ENCODE peak calls at places on chromosome 18, in eight cellular contexts. M, X, T, B, V, N, J and Z are unnamed samples.

GRCh38 chr18:74945774-74946545 is 263.0 kb downstream of the PTGR3 start:
- DNase-seq in N (no peak), M (no peak), B (no peak), T (peak), X (no peak), J (no peak), V (no peak), Z (no peak)

GRCh38 chr18:44792456-44793080 is 111.9 kb downstream of the SETBP1 start:
- DNase-seq in M (no peak), B (no peak), T (peak), J (no peak), X (no peak), V (no peak), N (no peak), Z (no peak)

GRCh38 chr18:54284967-54285785 is 15.9 kb downstream of the POLI start:
- DNase-seq in J (no peak), V (peak), M (peak), N (peak), B (no peak), T (peak), X (peak), Z (peak)

GRCh38 chr18:61360440-61361383 is 27.5 kb downstream of the CDH20 start:
- DNase-seq in N (no peak), M (no peak), J (no peak), X (no peak), T (no peak), V (no peak), B (no peak), Z (peak)

GRCh38 chr18:8823530-8823929 is 118.2 kb downstream of the MTCL1 start:
- DNase-seq in N (no peak), X (no peak), J (no peak), M (no peak), V (no peak), B (no peak), T (no peak), Z (no peak)

GRCh38 chr18:75269140-75269676 is 58.6 kb downstream of the TSHZ1 start:
- DNase-seq in J (no peak), B (no peak), T (no peak), N (no peak), M (no peak), X (no peak), V (no peak), Z (no peak)

GRCh38 chr18:55786651-55787272 is 198.8 kb upstream of the TCF4 start:
- DNase-seq in J (no peak), N (no peak), B (no peak), X (no peak), V (no peak), M (no peak), T (peak), Z (no peak)

GRCh38 chr18:10381951-10382350 is 72.5 kb upstream of the APCDD1 start:
- DNase-seq in J (no peak), B (no peak), X (no peak), T (peak), V (no peak), N (no peak), M (no peak), Z (no peak)

GRCh38 chr18:58443671-58444070 is 185.2 kb downstream of the ALPK2 start:
- DNase-seq in N (no peak), M (no peak), T (no peak), J (peak), B (no peak), V (no peak), X (no peak), Z (no peak)

GRCh38 chr18:25056456-25056855 is 295.5 kb downstream of the ZNF521 start:
- DNase-seq in N (no peak), T (peak), M (no peak), X (no peak), V (no peak), B (no peak), J (no peak), Z (no peak)

GRCh38 chr18:54786211-54786610 is 42.1 kb upstream of the RAB27B start:
- DNase-seq in J (no peak), V (no peak), M (no peak), T (no peak), X (no peak), B (no peak), N (no peak), Z (no peak)

GRCh38 chr18:79479114-79479760 is 83.5 kb downstream of the NFATC1 start:
- DNase-seq in B (no peak), N (no peak), T (no peak), M (no peak), J (no peak), X (no peak), V (no peak), Z (no peak)

GRCh38 chr18:3675446-3675845 is 225.5 kb downstream of the TGIF1 start:
- DNase-seq in M (no peak), V (no peak), T (peak), N (no peak), X (no peak), J (no peak), B (no peak), Z (no peak)

GRCh38 chr18:60549338-60549960 is 176.9 kb upstream of the MC4R start:
- DNase-seq in T (peak), J (peak), B (peak), N (no peak), X (no peak), V (peak), M (peak), Z (peak)

GRCh38 chr18:77197073-77197472 is 52.6 kb upstream of the GALR1 start:
- DNase-seq in X (no peak), V (no peak), N (no peak), M (no peak), J (peak), T (no peak), B (no peak), Z (no peak)

GRCh38 chr18:34965108-34965507 is 76.1 kb upstream of the MAPRE2 start:
- DNase-seq in J (no peak), V (no peak), N (no peak), M (no peak), T (no peak), X (no peak), B (no peak), Z (no peak)

GRCh38 chr18:9951022-9951859 is 37.4 kb downstream of the VAPA start:
- DNase-seq in N (no peak), T (peak), J (peak), M (peak), V (peak), B (peak), X (no peak), Z (no peak)

GRCh38 chr18:68735498-68736343 is 20.8 kb upstream of the TMX3 start:
- DNase-seq in B (peak), M (peak), T (peak), X (no peak), N (no peak), V (peak), J (peak), Z (peak)

DNA sequence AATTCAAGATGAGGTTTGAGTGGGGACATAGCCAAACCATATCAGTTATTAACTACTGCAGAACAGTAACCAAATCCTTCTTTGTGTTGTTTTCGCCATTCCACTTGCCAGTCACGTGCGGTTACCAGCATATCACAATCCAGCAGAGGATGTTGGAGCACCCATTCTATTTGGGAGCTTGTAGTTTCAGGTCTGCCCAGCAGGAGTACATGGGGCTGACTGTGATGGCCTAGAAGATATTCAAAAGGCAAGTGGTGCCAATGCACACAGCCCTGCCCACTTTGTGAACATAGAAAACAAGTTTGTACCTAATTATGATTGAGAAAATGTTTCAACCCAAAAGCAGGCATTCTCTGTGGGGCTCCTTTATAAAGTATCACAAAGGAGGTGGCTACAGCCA is 57.0 kb downstream of the ZNF519 start:
- DNase-seq in J (peak), V (no peak), B (no peak), X (no peak), T (no peak), M (no peak), N (no peak), Z (no peak)
- TF ChIP-seq CTCF in J (no peak), V (no peak), B (no peak), X (no peak), T (no peak), M (no peak), N (no peak), Z (no peak)

DNA sequence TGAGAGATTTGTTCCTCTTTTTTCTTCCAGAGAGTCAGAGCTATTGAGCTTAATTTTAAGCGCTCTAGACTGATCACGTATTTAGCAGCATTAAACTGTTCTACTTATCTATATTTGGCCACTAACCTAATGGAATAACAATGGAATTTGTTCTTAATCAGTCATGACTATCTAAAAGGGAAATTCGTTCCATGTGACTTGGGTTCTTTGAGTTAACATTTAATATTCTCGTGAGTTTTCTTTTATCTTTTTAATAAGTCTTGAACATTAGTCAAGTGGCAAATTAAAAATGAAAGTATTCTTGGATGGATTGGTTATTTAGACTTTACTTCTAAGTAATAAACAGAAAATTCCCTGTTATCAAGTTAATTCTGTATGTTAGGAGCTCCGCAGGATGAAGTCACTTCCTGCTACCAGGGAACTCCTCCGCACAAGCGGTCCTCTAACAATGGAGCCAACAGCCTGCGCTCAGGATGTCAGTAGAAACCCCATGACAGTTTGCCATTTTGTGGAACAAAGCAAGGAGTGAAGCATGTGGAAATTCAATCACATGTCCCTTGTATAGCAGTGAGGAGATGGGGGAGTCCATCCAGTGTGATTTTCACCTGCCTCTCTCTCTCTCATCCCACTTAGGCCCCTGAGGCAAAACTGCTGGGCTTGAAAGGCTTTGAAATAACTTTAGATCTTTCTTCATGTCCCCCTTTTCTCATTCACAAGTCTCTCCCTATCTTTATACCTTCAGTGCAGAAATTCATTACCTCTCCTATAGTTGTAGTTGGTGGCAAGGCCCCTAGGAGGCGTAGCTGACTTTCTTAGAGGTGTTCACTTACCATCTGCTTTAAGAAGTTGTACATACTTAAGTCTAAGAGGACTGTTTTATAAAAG is 138.1 kb downstream of the WDR7 start:
- DNase-seq in J (peak), V (peak), X (peak), B (peak), M (no peak), T (peak), N (no peak), Z (peak)
- TF ChIP-seq CTCF in J (peak), V (peak), X (no peak), B (no peak), M (peak), T (peak), N (peak), Z (peak)

GRCh38 chr18:48540329-48541025 is 1.6 kb downstream of the CTIF start:
- DNase-seq in J (peak), N (peak), M (no peak), X (peak), T (peak), B (peak), V (peak), Z (peak)
- TF ChIP-seq CTCF in J (peak), N (peak), M (peak), X (no peak), T (peak), B (no peak), V (no peak), Z (no peak)

DNA sequence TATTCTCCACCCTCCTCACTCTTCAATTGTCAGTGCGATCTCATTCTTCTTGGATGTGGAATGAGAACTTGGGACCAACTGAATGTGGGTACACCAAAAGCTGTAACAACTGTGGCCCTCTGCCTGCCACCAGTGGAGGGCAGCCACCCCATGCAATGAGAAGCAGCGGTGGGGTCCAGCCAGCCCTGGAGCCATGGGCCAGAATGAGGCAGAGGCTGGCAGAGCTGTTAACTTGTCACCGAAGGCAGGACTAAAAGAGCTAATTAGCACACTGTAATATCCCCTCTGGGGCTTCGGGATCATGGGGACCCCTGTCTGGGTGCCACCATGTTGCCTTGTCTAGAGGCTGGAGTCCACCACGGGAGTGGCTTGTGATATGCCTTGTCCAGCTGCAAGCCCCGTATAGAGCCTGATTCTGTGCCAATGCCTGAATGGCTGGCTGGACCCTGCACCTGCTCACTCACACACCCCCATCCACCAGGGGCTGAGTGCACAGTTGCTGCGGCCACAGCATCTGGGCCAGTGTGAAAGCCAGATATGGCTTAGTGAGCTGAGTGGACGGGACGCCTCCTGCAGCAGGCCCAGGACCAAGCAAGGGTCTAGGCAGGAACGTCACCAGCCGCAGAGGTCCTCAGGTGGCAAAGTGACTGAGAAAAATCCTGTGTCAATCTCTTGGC is 680.5 kb downstream of the DSC3 start:
- DNase-seq in B (no peak), N (no peak), V (no peak), J (peak), T (no peak), X (no peak), M (no peak), Z (no peak)
- TF ChIP-seq CTCF in B (no peak), N (no peak), V (no peak), J (peak), T (no peak), X (no peak), M (no peak), Z (no peak)

GRCh38 chr18:51687845-51688585 is 490.5 kb upstream of the MEX3C start:
- DNase-seq in B (no peak), T (no peak), X (no peak), M (no peak), N (no peak), J (no peak), V (no peak), Z (no peak)
- TF ChIP-seq CTCF in B (no peak), T (no peak), X (no peak), M (no peak), N (no peak), J (peak), V (no peak), Z (no peak)

DNA sequence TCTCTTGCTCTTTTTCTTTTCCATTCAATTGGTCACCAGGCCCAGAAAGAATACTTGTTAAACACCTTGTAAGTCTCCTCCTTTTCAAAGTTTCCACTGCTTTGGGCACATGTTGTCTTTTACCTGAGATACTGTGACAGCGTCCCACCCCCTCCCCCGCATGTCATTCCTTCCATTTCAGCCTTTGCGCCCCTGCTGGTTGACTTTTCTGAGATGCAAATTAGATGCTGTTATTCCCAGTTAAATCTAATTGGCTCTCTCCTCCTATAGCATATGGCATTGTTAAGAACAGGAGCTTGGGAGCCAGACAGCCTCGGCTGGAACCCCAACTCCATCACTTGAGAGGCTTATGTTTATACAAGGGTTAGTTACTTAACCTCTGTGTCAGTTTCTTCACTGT is 80.3 kb upstream of the GAREM1 start:
- DNase-seq in X (no peak), T (peak), J (peak), V (no peak), N (no peak), B (no peak), M (no peak), Z (no peak)
- TF ChIP-seq CTCF in X (no peak), T (no peak), J (peak), V (no peak), N (no peak), B (no peak), M (peak), Z (no peak)